ENCODE peak calls at places on chromosomes 11 and 22, in nine cellular contexts. R, A, Q, L, U, V, S, Z and C are unnamed samples.

GRCh38 chr11:8224161-8224591 is 39.5 kb downstream of the LMO1 start:
- DNase-seq in R (no peak), A (no peak), Q (no peak), L (no peak), U (peak; percentile 61), V (no peak), S (no peak), Z (no peak), C (peak; percentile 61)

GRCh38 chr22:17764036-17764435 is 10.2 kb downstream of the BID start:
- DNase-seq in R (no peak), A (no peak), Q (no peak), L (no peak), U (no peak), V (no peak), S (no peak), Z (no peak), C (no peak)

GRCh38 chr11:20055312-20055711 is 105.0 kb downstream of the DBX1 start:
- DNase-seq in R (no peak), A (no peak), Q (no peak), L (no peak), U (no peak), V (no peak), S (no peak), Z (no peak), C (no peak)

GRCh38 chr11:61025819-61026120 is 54.3 kb downstream of the CD6 start:
- DNase-seq in R (no peak), A (no peak), Q (no peak), L (no peak), U (no peak), V (no peak), S (no peak), Z (no peak), C (no peak)

GRCh38 chr11:131544591-131544990 is 174.2 kb downstream of the NTM start:
- DNase-seq in R (no peak), A (no peak), Q (no peak), L (no peak), U (no peak), V (no peak), S (no peak), Z (no peak), C (no peak)

GRCh38 chr11:93089474-93090102 is 108.2 kb downstream of the SLC36A4 start:
- DNase-seq in R (no peak), A (no peak), Q (no peak), L (no peak), U (no peak), V (no peak), S (peak; percentile 87), Z (peak; percentile 60), C (peak; percentile 34)

GRCh38 chr11:11787305-11788066 is 54.3 kb upstream of the USP47 start:
- DNase-seq in R (no peak), A (peak; percentile 62), Q (peak; percentile 65), L (no peak), U (peak; percentile 76), V (peak; percentile 74), S (peak; percentile 82), Z (peak; percentile 39), C (peak; percentile 46)

GRCh38 chr22:27784099-27784446 is 17.5 kb downstream of the MN1 start:
- DNase-seq in R (no peak), A (no peak), Q (no peak), L (no peak), U (no peak), V (no peak), S (no peak), Z (no peak), C (peak; percentile 13)

GRCh38 chr11:1236316-1237127 is 13.7 kb downstream of the MUC5B start:
- DNase-seq in R (no peak), A (no peak), Q (peak; percentile 23), L (no peak), U (peak; percentile 31), V (peak; percentile 53), S (no peak), Z (no peak), C (peak; percentile 79)

GRCh38 chr11:111569476-111569875 is 29.0 kb downstream of the LAYN start:
- DNase-seq in R (no peak), A (no peak), Q (no peak), L (no peak), U (no peak), V (no peak), S (no peak), Z (no peak), C (no peak)

GRCh38 chr11:130798280-130798679 is 118.0 kb downstream of the SNX19 start:
- DNase-seq in R (peak; percentile 91), A (no peak), Q (no peak), L (no peak), U (no peak), V (no peak), S (peak; percentile 64), Z (peak; percentile 96), C (no peak)

GRCh38 chr11:67278135-67278938 is 10.8 kb upstream of the ANKRD13D start:
- DNase-seq in R (no peak), A (peak; percentile 16), Q (peak; percentile 30), L (no peak), U (peak; percentile 35), V (peak; percentile 65), S (no peak), Z (no peak), C (peak; percentile 67)

GRCh38 chr11:128689946-128690745 is 3.7 kb upstream of the FLI1 start:
- DNase-seq in R (no peak), A (no peak), Q (peak; percentile 10), L (no peak), U (no peak), V (no peak), S (peak; percentile 50), Z (no peak), C (no peak)

GRCh38 chr22:48104786-48105185 is 1342.3 kb downstream of the TBC1D22A start:
- DNase-seq in R (no peak), A (no peak), Q (no peak), L (no peak), U (no peak), V (no peak), S (no peak), Z (no peak), C (no peak)

GRCh38 chr11:469684-470667 is 19.9 kb downstream of the PTDSS2 start:
- DNase-seq in R (no peak), A (no peak), Q (peak; percentile 32), L (no peak), U (peak; percentile 60), V (peak; percentile 79), S (peak; percentile 91), Z (peak; percentile 54), C (peak; percentile 84)

GRCh38 chr11:86358720-86359119 is 16.0 kb upstream of the CCDC81 start:
- DNase-seq in R (no peak), A (no peak), Q (no peak), L (no peak), U (no peak), V (no peak), S (no peak), Z (no peak), C (no peak)

GRCh38 chr11:116506446-116506845 is 266.3 kb downstream of the BUD13 start:
- DNase-seq in R (no peak), A (no peak), Q (no peak), L (peak; percentile 60), U (no peak), V (no peak), S (no peak), Z (no peak), C (no peak)

GRCh38 chr22:24727218-24727851 is 47.2 kb downstream of the PIWIL3 start:
- DNase-seq in R (no peak), A (peak; percentile 39), Q (no peak), L (no peak), U (no peak), V (no peak), S (peak; percentile 96), Z (peak; percentile 94), C (no peak)

GRCh38 chr11:67010296-67010905 is 12.5 kb upstream of the SYT12 start:
- DNase-seq in R (no peak), A (no peak), Q (no peak), L (no peak), U (no peak), V (no peak), S (no peak), Z (no peak), C (peak; percentile 27)

GRCh38 chr11:42824067-42824466 is 487.7 kb upstream of the API5 start:
- DNase-seq in R (no peak), A (no peak), Q (no peak), L (no peak), U (no peak), V (no peak), S (no peak), Z (no peak), C (no peak)
- H3K4me3 ChIP-seq in R (no peak overlapping the region), A (no peak overlapping the region), Q (no peak overlapping the region), L (no peak overlapping the region), U (no peak overlapping the region), V (no peak overlapping the region), S (no peak overlapping the region), Z (no peak overlapping the region), C (no peak overlapping the region)

GRCh38 chr11:122115520-122116343 is at the start of gene BLID:
- DNase-seq in R (no peak), A (no peak), Q (no peak), L (no peak), U (peak; percentile 25), V (peak; percentile 82), S (peak; percentile 77), Z (peak; percentile 60), C (peak; percentile 72)
- TF ChIP-seq CTCF in R (peak; percentile 64), A (peak; percentile 38), Q (no peak), L (no peak), U (no peak), V (peak; percentile 55), S (peak; percentile 81), Z (peak; percentile 84), C (peak; percentile 50)

DNA sequence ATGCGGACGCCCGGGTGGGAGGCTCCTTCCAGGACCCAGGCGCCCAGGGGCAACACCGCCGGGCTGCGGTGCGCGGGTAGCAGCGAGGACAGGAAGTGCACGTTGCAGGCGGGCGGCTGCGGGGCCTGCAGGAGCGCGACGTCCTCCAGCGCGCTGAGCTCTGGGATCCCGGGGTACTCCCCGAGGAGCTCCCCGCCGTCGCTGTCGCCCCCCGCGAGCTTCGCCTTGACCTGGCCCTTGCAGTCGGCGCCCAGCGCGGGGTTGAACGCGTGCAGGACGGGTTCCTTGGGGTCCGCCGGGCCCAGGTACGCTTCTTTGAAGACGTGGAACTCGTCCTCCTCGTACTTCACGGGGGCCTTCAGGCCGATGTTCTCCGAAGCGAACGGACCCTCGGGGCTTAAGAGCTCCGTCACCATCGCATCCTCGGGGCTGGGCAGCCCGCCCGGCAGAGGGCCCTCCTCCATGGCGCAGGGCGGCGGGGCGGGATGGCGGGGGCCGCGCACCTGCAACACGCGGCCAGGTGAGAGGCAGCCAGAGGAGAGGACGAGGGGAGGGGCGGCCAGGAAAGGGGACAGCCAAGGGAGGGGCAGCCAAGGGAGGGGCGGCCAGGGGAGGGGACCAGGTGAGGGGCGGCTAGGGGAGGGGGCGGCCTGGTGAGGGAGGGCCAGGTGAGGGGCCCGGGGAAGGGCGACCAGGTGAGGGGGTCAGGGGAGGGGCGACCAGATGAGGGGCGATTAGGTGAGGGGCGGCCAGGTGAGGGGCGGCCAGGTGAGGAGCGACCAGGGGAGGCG is 928 bp downstream of the TESMIN start:
- DNase-seq in R (no peak), A (no peak), Q (no peak), L (no peak), U (peak; percentile 56), V (no peak), S (no peak), Z (no peak), C (peak; percentile 88)
- H3K4me3 ChIP-seq in R (no peak overlapping the region), A (peak overlapping the region; percentile 21), Q (no peak overlapping the region), L (peak overlapping the region; percentile 71), U (no peak overlapping the region), V (no peak overlapping the region), S (no peak overlapping the region), Z (no peak overlapping the region), C (peak overlapping the region; percentile 55)

DNA sequence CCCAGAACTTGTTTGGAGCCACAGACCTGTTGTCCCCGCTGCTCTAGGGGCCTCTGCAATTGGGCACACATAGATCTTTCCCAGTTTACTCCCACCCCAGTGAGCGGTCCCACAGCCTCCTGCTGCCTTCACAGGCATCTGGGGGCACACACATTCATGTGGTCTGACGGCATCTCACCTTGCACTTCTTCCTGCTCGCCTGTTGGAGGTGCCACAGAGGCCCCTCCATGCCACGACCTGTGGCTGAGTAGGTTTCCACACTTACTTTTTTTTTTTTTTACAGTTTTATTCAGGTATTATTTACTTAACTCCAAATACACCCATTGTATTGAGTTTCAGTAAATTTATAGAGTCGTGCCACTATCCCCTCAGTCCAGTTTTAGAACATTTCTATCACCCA is 68.9 kb upstream of the SEPTIN5 start:
- DNase-seq in R (no peak), A (no peak), Q (no peak), L (peak; percentile 2), U (no peak), V (no peak), S (no peak), Z (no peak), C (no peak)
- TF ChIP-seq CTCF in R (no peak), A (no peak), Q (no peak), L (no peak), U (no peak), V (no peak), S (peak; percentile 5), Z (no peak), C (no peak)